ENCODE peak calls at places on chromosomes 11 and 22, in ten cellular contexts. H is spleen, K is choroid plexus epithelial cell, A is breast epithelium, W is GM12865, T is AG10803, C is fibroblast of mammary gland, Y is kidney, B is colonic mucosa, R is GM13976. D is an unnamed sample.
A peak's percentile ranks its signal among the peaks of the same experiment; 100 is the strongest.

GRCh38 chr22:49951986-49952896 is 8.3 kb upstream of the PIM3 start:
- DNase-seq in C (no peak), A (no peak), Y (no peak), R (no peak), W (no peak), B (no peak), K (peak; percentile 91), H (no peak), T (peak; percentile 88), D (no peak)

GRCh38 chr11:2150206-2150847 is 10.7 kb downstream of the INS start:
- DNase-seq in H (no peak), R (no peak), Y (no peak), A (no peak), W (no peak), C (peak; percentile 47), B (no peak), K (peak; percentile 87), T (peak; percentile 47), D (no peak)

GRCh38 chr11:16184588-16184987 is 171.8 kb downstream of the SOX6 start:
- DNase-seq in Y (no peak), W (no peak), B (peak; percentile 27), K (peak; percentile 50), H (no peak), A (no peak), R (no peak), T (peak; percentile 62), C (peak; percentile 72), D (no peak)

GRCh38 chr11:22432331-22433065 is 94.3 kb downstream of the SLC17A6 start:
- DNase-seq in B (no peak), H (peak; percentile 69), K (peak; percentile 56), Y (peak; percentile 71), C (peak; percentile 10), A (peak; percentile 51), W (no peak), R (peak; percentile 17), T (peak; percentile 25), D (peak; percentile 60)

GRCh38 chr11:119702261-119702591 is 26.8 kb downstream of the NECTIN1 start:
- DNase-seq in H (no peak), C (peak; percentile 20), K (no peak), T (peak; percentile 45), B (no peak), W (no peak), Y (no peak), R (no peak), A (no peak), D (no peak)

GRCh38 chr22:32622004-32622761 is 147.6 kb downstream of the FBXO7 start:
- DNase-seq in W (no peak), R (no peak), B (peak; percentile 39), H (peak; percentile 56), Y (peak; percentile 86), A (no peak), C (peak; percentile 67), K (peak; percentile 92), T (peak; percentile 96), D (no peak)

GRCh38 chr11:56188602-56189001 is 12.2 kb downstream of the OR5J2 start:
- DNase-seq in A (no peak), T (no peak), R (no peak), W (no peak), Y (no peak), K (no peak), H (no peak), B (no peak), C (no peak), D (no peak)

GRCh38 chr11:2483426-2483825 is 38.6 kb downstream of the KCNQ1 start:
- DNase-seq in R (no peak), Y (no peak), W (no peak), H (no peak), T (no peak), K (no peak), C (no peak), A (no peak), B (no peak), D (no peak)

GRCh38 chr11:71491531-71492329 is 35.3 kb upstream of the KRTAP5-7 start:
- DNase-seq in B (peak; percentile 12), T (no peak), H (no peak), A (no peak), W (no peak), K (no peak), R (peak; percentile 12), Y (no peak), C (no peak), D (peak; percentile 79)

GRCh38 chr11:82864268-82864667 is 36.0 kb downstream of the PRCP start:
- DNase-seq in W (peak; percentile 52), C (peak; percentile 80), R (peak; percentile 35), K (peak; percentile 92), T (peak; percentile 47), A (no peak), B (peak; percentile 41), H (peak; percentile 74), Y (peak; percentile 73), D (no peak)

GRCh38 chr11:2366271-2366670 is 10.8 kb upstream of the CD81 start:
- DNase-seq in R (no peak), B (no peak), T (no peak), H (no peak), Y (no peak), W (no peak), A (no peak), C (no peak), K (no peak), D (peak; percentile 83)

GRCh38 chr11:120235024-120235628 is 4.8 kb upstream of the POU2F3 start:
- DNase-seq in R (peak; percentile 83), C (peak; percentile 49), K (peak; percentile 67), T (peak; percentile 45), W (peak; percentile 84), H (no peak), A (peak; percentile 72), B (peak; percentile 72), Y (peak; percentile 81), D (no peak)

GRCh38 chr11:111512296-111513239 is at the start of gene BTG4:
- DNase-seq in B (no peak), T (peak; percentile 26), A (no peak), W (no peak), C (peak; percentile 14), K (no peak), R (peak; percentile 43), Y (peak; percentile 73), H (no peak), D (no peak)

GRCh38 chr22:35761037-35761436 is 43.4 kb downstream of the APOL5 start:
- DNase-seq in W (peak; percentile 21), T (peak; percentile 39), K (peak; percentile 57), B (no peak), A (no peak), C (peak; percentile 33), H (no peak), Y (no peak), R (no peak), D (no peak)

GRCh38 chr11:8192896-8193209 is 24.0 kb upstream of the RIC3 start:
- DNase-seq in C (no peak), T (no peak), A (no peak), B (no peak), K (no peak), Y (no peak), W (no peak), H (no peak), R (no peak), D (no peak)
- TF ChIP-seq CTCF in C (no peak), T (no peak), A (no peak), B (no peak), K (no peak), Y (no peak), W (no peak), H (no peak), R (no peak), D (no peak)

GRCh38 chr11:101993172-101993571 is 54.1 kb upstream of the CFAP300 start:
- DNase-seq in B (no peak), C (no peak), W (no peak), K (no peak), A (no peak), Y (no peak), T (no peak), R (no peak), H (no peak), D (no peak)

GRCh38 chr11:101987370-101987769 is 59.9 kb upstream of the CFAP300 start:
- DNase-seq in B (no peak), W (no peak), R (no peak), A (no peak), Y (no peak), C (no peak), K (no peak), H (no peak), T (no peak), D (no peak)
- TF ChIP-seq CTCF in B (no peak), W (no peak), R (no peak), A (no peak), Y (no peak), C (no peak), K (peak; percentile 8), H (no peak), T (no peak), D (peak; percentile 16)

GRCh38 chr11:45082744-45083543 is 63.5 kb upstream of the PRDM11 start:
- DNase-seq in Y (peak; percentile 48), T (no peak), W (no peak), B (no peak), K (no peak), C (no peak), R (no peak), H (peak; percentile 88), A (no peak), D (no peak)

GRCh38 chr11:45086526-45086925 is 59.9 kb upstream of the PRDM11 start:
- DNase-seq in K (no peak), Y (peak; percentile 43), H (no peak), R (no peak), T (no peak), B (no peak), A (no peak), W (no peak), C (no peak), D (no peak)

GRCh38 chr11:45085657-45086501 is 60.6 kb upstream of the PRDM11 start:
- DNase-seq in H (no peak), B (no peak), C (no peak), T (no peak), Y (peak; percentile 38), K (no peak), R (no peak), W (no peak), A (no peak), D (no peak)

GRCh38 chr11:45079943-45080719 is 66.3 kb upstream of the PRDM11 start:
- DNase-seq in R (peak; percentile 63), K (no peak), Y (peak; percentile 63), W (peak; percentile 63), C (no peak), A (no peak), H (peak; percentile 91), T (no peak), B (peak; percentile 33), D (no peak)

DNA sequence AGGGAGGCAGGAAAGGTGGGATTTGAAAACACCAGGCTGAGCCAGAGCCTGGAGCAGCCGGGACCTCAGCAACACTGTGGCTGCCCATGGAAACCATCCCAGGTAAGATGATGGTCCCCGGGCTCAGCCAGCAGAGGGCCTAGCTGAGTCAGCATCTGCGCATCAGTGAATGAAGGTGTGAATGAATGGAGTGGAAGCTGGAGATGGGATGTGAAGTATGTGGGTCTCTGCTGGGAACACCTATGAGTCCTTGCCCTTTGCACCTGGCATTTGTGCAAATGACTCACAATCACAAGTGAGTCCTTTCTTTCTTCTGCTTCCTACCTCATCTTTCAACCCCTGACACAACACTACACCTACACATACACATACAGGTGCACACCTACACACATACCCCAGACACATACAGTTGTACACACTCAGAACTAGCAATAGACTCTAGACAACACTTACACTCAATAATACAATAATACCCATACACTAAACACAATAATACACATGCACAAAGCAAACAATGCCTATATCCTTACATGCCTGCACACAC is 62.8 kb upstream of the PRDM11 start:
- DNase-seq in A (no peak), H (no peak), K (no peak), R (no peak), T (no peak), W (no peak), Y (no peak), C (no peak), B (peak; percentile 40), D (no peak)
- TF ChIP-seq CTCF in A (no peak), H (peak; percentile 25), K (peak; percentile 67), R (peak; percentile 16), T (peak; percentile 46), W (peak; percentile 35), Y (peak; percentile 6), C (peak; percentile 34), B (no peak), D (peak; percentile 64)

GRCh38 chr11:17890333-17890732 is 122.5 kb downstream of the SERGEF start:
- DNase-seq in B (no peak), T (no peak), H (no peak), W (no peak), R (no peak), C (no peak), A (no peak), K (peak; percentile 33), Y (no peak), D (no peak)
- TF ChIP-seq CTCF in B (no peak), T (peak; percentile 21), H (no peak), W (no peak), R (no peak), C (no peak), A (no peak), K (peak; percentile 45), Y (no peak), D (peak; percentile 40)